ENCODE peak calls at places on chromosome 7, in six cellular contexts. One of them, this sample, is unnamed.

GRCh38 chr7:36763084-36763807 is 39.0 kb upstream of the AOAH start:
- DNase-seq in BE2C: peak
- DNase-seq in NCI-H510A treated with DMSO at 0.1 percent for 48 hours: no peak
- DNase-seq in NCI-H2081: no peak
- DNase-seq in B cell: no peak
- DNase-seq in astrocyte of the spinal cord: peak
- DNase-seq in this sample: no peak

GRCh38 chr7:84589012-84589411 is 394.4 kb upstream of the SEMA3A start:
- DNase-seq in B cell: no peak
- DNase-seq in NCI-H2081: no peak
- DNase-seq in BE2C: no peak
- DNase-seq in astrocyte of the spinal cord: no peak
- DNase-seq in NCI-H510A treated with DMSO at 0.1 percent for 48 hours: no peak
- DNase-seq in this sample: no peak

GRCh38 chr7:96400001-96400400 is 78.1 kb upstream of the SLC25A13 start:
- DNase-seq in B cell: no peak
- DNase-seq in NCI-H2081: no peak
- DNase-seq in astrocyte of the spinal cord: no peak
- DNase-seq in NCI-H510A treated with DMSO at 0.1 percent for 48 hours: no peak
- DNase-seq in BE2C: no peak
- DNase-seq in this sample: no peak

GRCh38 chr7:20598479-20599419 is 16.7 kb upstream of the ABCB5 start:
- DNase-seq in B cell: peak
- DNase-seq in BE2C: no peak
- DNase-seq in NCI-H2081: peak
- DNase-seq in astrocyte of the spinal cord: peak
- DNase-seq in NCI-H510A treated with DMSO at 0.1 percent for 48 hours: peak
- DNase-seq in this sample: peak

GRCh38 chr7:19920705-19921104 is 147.3 kb upstream of the TMEM196 start:
- DNase-seq in NCI-H510A treated with DMSO at 0.1 percent for 48 hours: no peak
- DNase-seq in BE2C: no peak
- DNase-seq in astrocyte of the spinal cord: no peak
- DNase-seq in NCI-H2081: no peak
- DNase-seq in B cell: no peak
- DNase-seq in this sample: no peak

GRCh38 chr7:76220185-76221057 is 18.7 kb downstream of the SRRM3 start:
- DNase-seq in BE2C: peak
- DNase-seq in astrocyte of the spinal cord: peak
- DNase-seq in NCI-H510A treated with DMSO at 0.1 percent for 48 hours: no peak
- DNase-seq in NCI-H2081: no peak
- DNase-seq in B cell: no peak
- DNase-seq in this sample: peak

GRCh38 chr7:151963895-151964870 is 7.9 kb downstream of the GALNTL5 start:
- DNase-seq in B cell: no peak
- DNase-seq in BE2C: no peak
- DNase-seq in astrocyte of the spinal cord: no peak
- DNase-seq in NCI-H510A treated with DMSO at 0.1 percent for 48 hours: no peak
- DNase-seq in NCI-H2081: no peak
- DNase-seq in this sample: no peak

GRCh38 chr7:936131-937054 is 18.1 kb downstream of the ADAP1 start:
- DNase-seq in astrocyte of the spinal cord: peak
- DNase-seq in NCI-H2081: no peak
- DNase-seq in B cell: no peak
- DNase-seq in BE2C: no peak
- DNase-seq in NCI-H510A treated with DMSO at 0.1 percent for 48 hours: no peak
- DNase-seq in this sample: peak

GRCh38 chr7:157292770-157293412 is 43.9 kb upstream of the DNAJB6 start:
- DNase-seq in NCI-H2081: no peak
- DNase-seq in BE2C: no peak
- DNase-seq in NCI-H510A treated with DMSO at 0.1 percent for 48 hours: no peak
- DNase-seq in astrocyte of the spinal cord: no peak
- DNase-seq in B cell: no peak
- DNase-seq in this sample: peak

GRCh38 chr7:80374321-80374720 is 137.5 kb downstream of the GNAT3 start:
- DNase-seq in NCI-H2081: no peak
- DNase-seq in BE2C: no peak
- DNase-seq in B cell: no peak
- DNase-seq in astrocyte of the spinal cord: no peak
- DNase-seq in NCI-H510A treated with DMSO at 0.1 percent for 48 hours: no peak
- DNase-seq in this sample: no peak

GRCh38 chr7:106095634-106096033 is 16.5 kb downstream of the SYPL1 start:
- DNase-seq in B cell: no peak
- DNase-seq in NCI-H2081: no peak
- DNase-seq in NCI-H510A treated with DMSO at 0.1 percent for 48 hours: no peak
- DNase-seq in astrocyte of the spinal cord: no peak
- DNase-seq in BE2C: no peak
- DNase-seq in this sample: no peak

GRCh38 chr7:29328811-29329210 is 134.2 kb downstream of the CHN2 start:
- DNase-seq in B cell: no peak
- DNase-seq in NCI-H510A treated with DMSO at 0.1 percent for 48 hours: no peak
- DNase-seq in astrocyte of the spinal cord: no peak
- DNase-seq in BE2C: no peak
- DNase-seq in NCI-H2081: no peak
- DNase-seq in this sample: no peak

GRCh38 chr7:114979388-114979787 is 57.5 kb downstream of the MDFIC start:
- DNase-seq in astrocyte of the spinal cord: peak
- DNase-seq in NCI-H510A treated with DMSO at 0.1 percent for 48 hours: no peak
- DNase-seq in NCI-H2081: no peak
- DNase-seq in B cell: no peak
- DNase-seq in BE2C: no peak
- DNase-seq in this sample: peak

GRCh38 chr7:138244606-138245005 is 168.3 kb downstream of the AKR1D1 start:
- DNase-seq in NCI-H2081: no peak
- DNase-seq in BE2C: no peak
- DNase-seq in NCI-H510A treated with DMSO at 0.1 percent for 48 hours: no peak
- DNase-seq in B cell: no peak
- DNase-seq in astrocyte of the spinal cord: no peak
- DNase-seq in this sample: no peak

GRCh38 chr7:140404565-140405080 is 765 bp downstream of the RAB19 start:
- DNase-seq in NCI-H510A treated with DMSO at 0.1 percent for 48 hours: peak
- DNase-seq in NCI-H2081: no peak
- DNase-seq in B cell: no peak
- DNase-seq in astrocyte of the spinal cord: no peak
- DNase-seq in BE2C: no peak
- DNase-seq in this sample: no peak

GRCh38 chr7:55778631-55779030 is 83.9 kb downstream of the SEPTIN14 start:
- DNase-seq in B cell: no peak
- DNase-seq in astrocyte of the spinal cord: no peak
- DNase-seq in NCI-H2081: no peak
- DNase-seq in NCI-H510A treated with DMSO at 0.1 percent for 48 hours: no peak
- DNase-seq in BE2C: no peak
- DNase-seq in this sample: no peak

GRCh38 chr7:148209643-148210042 is 380.9 kb upstream of the C7orf33 start:
- DNase-seq in BE2C: no peak
- DNase-seq in astrocyte of the spinal cord: no peak
- DNase-seq in B cell: no peak
- DNase-seq in NCI-H2081: no peak
- DNase-seq in NCI-H510A treated with DMSO at 0.1 percent for 48 hours: no peak
- DNase-seq in this sample: no peak

GRCh38 chr7:2508327-2509231 is 11.0 kb upstream of the LFNG start:
- DNase-seq in BE2C: peak
- DNase-seq in NCI-H2081: no peak
- DNase-seq in B cell: peak
- DNase-seq in astrocyte of the spinal cord: peak
- DNase-seq in NCI-H510A treated with DMSO at 0.1 percent for 48 hours: peak
- DNase-seq in this sample: peak

GRCh38 chr7:49630513-49630912 is 142.9 kb upstream of the VWC2 start:
- DNase-seq in B cell: no peak
- DNase-seq in NCI-H510A treated with DMSO at 0.1 percent for 48 hours: no peak
- DNase-seq in astrocyte of the spinal cord: no peak
- DNase-seq in BE2C: peak
- DNase-seq in NCI-H2081: no peak
- DNase-seq in this sample: no peak

GRCh38 chr7:67401492-67401891 is 404.9 kb downstream of the TYW1 start:
- DNase-seq in B cell: no peak
- DNase-seq in astrocyte of the spinal cord: no peak
- DNase-seq in NCI-H2081: no peak
- DNase-seq in NCI-H510A treated with DMSO at 0.1 percent for 48 hours: no peak
- DNase-seq in BE2C: peak
- DNase-seq in this sample: no peak

GRCh38 chr7:155995183-155995612 is 182.9 kb upstream of the SHH start:
- DNase-seq in astrocyte of the spinal cord: no peak
- DNase-seq in NCI-H2081: no peak
- DNase-seq in NCI-H510A treated with DMSO at 0.1 percent for 48 hours: no peak
- DNase-seq in BE2C: no peak
- DNase-seq in B cell: no peak
- DNase-seq in this sample: no peak

GRCh38 chr7:29265208-29265923 is 70.8 kb downstream of the CHN2 start:
- DNase-seq in NCI-H2081: no peak
- DNase-seq in B cell: no peak
- DNase-seq in astrocyte of the spinal cord: peak
- DNase-seq in BE2C: no peak
- DNase-seq in NCI-H510A treated with DMSO at 0.1 percent for 48 hours: no peak
- DNase-seq in this sample: no peak

GRCh38 chr7:1541431-1542162 is 11.1 kb downstream of the MAFK start:
- DNase-seq in BE2C: peak
- DNase-seq in B cell: peak
- DNase-seq in NCI-H2081: no peak
- DNase-seq in astrocyte of the spinal cord: no peak
- DNase-seq in NCI-H510A treated with DMSO at 0.1 percent for 48 hours: no peak
- DNase-seq in this sample: no peak